ENCODE peak calls at places on chromosomes 3 and 15, in five cellular contexts. One of them, this sample, is unnamed.

GRCh38 chr3:75048650-75049049 is 434.2 kb upstream of the CNTN3 start:
- DNase-seq in HepG2: no peak
- DNase-seq in K562: no peak
- DNase-seq in GM12878: no peak
- DNase-seq in A549: no peak
- DNase-seq in this sample: no peak

GRCh38 chr15:56929389-56929788 is 10.9 kb downstream of the TCF12 start:
- DNase-seq in K562: peak
- DNase-seq in GM12878: no peak
- DNase-seq in HepG2: no peak
- DNase-seq in A549: no peak
- DNase-seq in this sample: no peak

GRCh38 chr15:35736150-35736549 is 190.2 kb upstream of the DPH6 start:
- DNase-seq in HepG2: peak
- DNase-seq in A549: no peak
- DNase-seq in K562: no peak
- DNase-seq in GM12878: no peak
- DNase-seq in this sample: no peak

GRCh38 chr3:141795311-141795710 is 32.1 kb downstream of the GRK7 start:
- DNase-seq in A549: no peak
- DNase-seq in GM12878: no peak
- DNase-seq in HepG2: no peak
- DNase-seq in K562: no peak
- DNase-seq in this sample: no peak

GRCh38 chr3:159669024-159669476 is 319.6 kb upstream of the IL12A start:
- DNase-seq in GM12878: no peak
- DNase-seq in K562: no peak
- DNase-seq in A549: peak
- DNase-seq in HepG2: no peak
- DNase-seq in this sample: no peak

GRCh38 chr15:30816430-30816829 is 87.3 kb upstream of the FAN1 start:
- DNase-seq in HepG2: no peak
- DNase-seq in A549: no peak
- DNase-seq in GM12878: no peak
- DNase-seq in K562: no peak
- DNase-seq in this sample: no peak

GRCh38 chr3:10561162-10561561 is 55.8 kb upstream of the ATP2B2 start:
- DNase-seq in GM12878: no peak
- DNase-seq in K562: no peak
- DNase-seq in HepG2: no peak
- DNase-seq in A549: no peak
- DNase-seq in this sample: peak

GRCh38 chr15:31366169-31366734 is 39.6 kb downstream of the KLF13 start:
- DNase-seq in HepG2: no peak
- DNase-seq in GM12878: no peak
- DNase-seq in K562: peak
- DNase-seq in A549: no peak
- DNase-seq in this sample: no peak

GRCh38 chr3:38598791-38599190 is 50.7 kb downstream of the SCN5A start:
- DNase-seq in HepG2: no peak
- DNase-seq in GM12878: no peak
- DNase-seq in A549: no peak
- DNase-seq in K562: no peak
- DNase-seq in this sample: no peak

GRCh38 chr3:73718326-73719110 is 93.8 kb upstream of the PDZRN3 start:
- DNase-seq in HepG2: no peak
- DNase-seq in GM12878: no peak
- DNase-seq in K562: no peak
- DNase-seq in A549: no peak
- DNase-seq in this sample: no peak

GRCh38 chr3:161067346-161067745 is 37.8 kb downstream of the B3GALNT1 start:
- DNase-seq in HepG2: no peak
- DNase-seq in A549: no peak
- DNase-seq in K562: no peak
- DNase-seq in GM12878: no peak
- DNase-seq in this sample: no peak

GRCh38 chr3:157248590-157249425 is 88.9 kb upstream of the CCNL1 start:
- DNase-seq in K562: no peak
- DNase-seq in GM12878: no peak
- DNase-seq in A549: peak
- DNase-seq in HepG2: peak
- DNase-seq in this sample: no peak

GRCh38 chr3:195892355-195893120 is 15.8 kb downstream of the TNK2 start:
- DNase-seq in K562: peak
- DNase-seq in HepG2: peak
- DNase-seq in A549: no peak
- DNase-seq in GM12878: no peak
- DNase-seq in this sample: no peak

GRCh38 chr15:38453971-38454686 is at the start of gene FAM98B:
- DNase-seq in A549: peak
- DNase-seq in HepG2: peak
- DNase-seq in K562: peak
- DNase-seq in GM12878: peak
- DNase-seq in this sample: peak

DNA sequence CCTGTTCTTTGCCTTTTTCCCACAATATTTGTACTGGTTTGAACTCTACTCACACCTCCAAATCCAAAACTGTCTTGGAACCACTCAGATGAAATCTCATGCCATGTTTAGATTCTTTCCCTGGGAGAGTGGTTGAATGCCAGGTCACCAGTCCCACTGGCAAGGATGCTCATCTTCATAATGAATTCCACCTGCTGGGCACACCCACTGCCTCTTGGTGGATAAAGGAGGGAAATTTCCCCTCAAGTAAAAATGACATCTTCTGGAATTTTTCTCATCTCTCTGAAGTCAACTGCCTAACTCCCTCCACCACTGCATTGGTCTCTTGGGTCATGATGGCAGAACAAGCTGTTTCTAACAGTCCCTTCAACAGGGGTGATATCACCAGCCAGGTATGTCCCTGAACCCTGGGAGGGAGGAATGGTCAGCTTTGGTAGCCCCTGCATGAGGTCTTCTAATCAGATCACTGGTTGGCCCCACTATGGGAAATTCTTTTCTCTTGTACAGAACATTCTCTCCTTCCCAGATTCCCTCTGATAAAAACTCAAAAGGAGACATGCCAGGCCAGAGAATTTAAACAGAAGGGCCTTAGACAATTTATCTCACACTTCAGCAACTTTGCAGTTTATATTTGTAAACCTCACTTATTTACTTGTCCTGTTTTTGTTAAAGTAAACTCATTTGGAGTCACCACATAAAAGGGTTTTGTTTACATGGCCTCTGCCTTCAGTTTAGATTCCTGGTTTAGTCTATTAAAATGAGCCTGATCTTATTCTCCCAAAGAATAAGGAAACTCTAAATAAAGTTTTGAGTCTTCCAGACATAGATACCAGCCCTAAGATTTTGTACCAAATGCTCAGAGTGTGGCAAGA is 143.4 kb downstream of the WNT5A start:
- DNase-seq in GM12878: no peak
- DNase-seq in K562: no peak
- DNase-seq in A549: no peak
- DNase-seq in HepG2: no peak
- DNase-seq in this sample: no peak
- TF ChIP-seq KDM1A in GM12878: no peak
- TF ChIP-seq KDM1A in K562: no peak
- TF ChIP-seq KDM1A in A549: no peak
- TF ChIP-seq KDM1A in HepG2: no peak
- TF ChIP-seq KDM1A in this sample: no peak

GRCh38 chr3:47852604-47853397 is 49.9 kb downstream of the DHX30 start:
- DNase-seq in K562: peak
- DNase-seq in HepG2: no peak
- DNase-seq in GM12878: no peak
- DNase-seq in A549: no peak
- DNase-seq in this sample: no peak
- TF ChIP-seq KDM1A in K562: no peak
- TF ChIP-seq KDM1A in HepG2: no peak
- TF ChIP-seq KDM1A in GM12878: no peak
- TF ChIP-seq KDM1A in A549: no peak
- TF ChIP-seq KDM1A in this sample: no peak

GRCh38 chr3:65400893-65401292 is 637.8 kb downstream of the MAGI1 start:
- DNase-seq in GM12878: no peak
- DNase-seq in A549: no peak
- DNase-seq in K562: no peak
- DNase-seq in HepG2: no peak
- DNase-seq in this sample: no peak

GRCh38 chr3:65406470-65406869 is 632.2 kb downstream of the MAGI1 start:
- DNase-seq in HepG2: peak
- DNase-seq in K562: no peak
- DNase-seq in A549: no peak
- DNase-seq in GM12878: no peak
- DNase-seq in this sample: no peak

GRCh38 chr3:65398953-65399352 is 639.8 kb downstream of the MAGI1 start:
- DNase-seq in GM12878: no peak
- DNase-seq in A549: no peak
- DNase-seq in HepG2: no peak
- DNase-seq in K562: no peak
- DNase-seq in this sample: no peak

GRCh38 chr3:65401359-65401810 is 637.3 kb downstream of the MAGI1 start:
- DNase-seq in HepG2: no peak
- DNase-seq in K562: no peak
- DNase-seq in A549: no peak
- DNase-seq in GM12878: no peak
- DNase-seq in this sample: no peak

GRCh38 chr3:65402597-65402996 is 636.1 kb downstream of the MAGI1 start:
- DNase-seq in HepG2: no peak
- DNase-seq in A549: no peak
- DNase-seq in GM12878: no peak
- DNase-seq in K562: no peak
- DNase-seq in this sample: no peak
- TF ChIP-seq KDM1A in HepG2: no peak
- TF ChIP-seq KDM1A in A549: no peak
- TF ChIP-seq KDM1A in GM12878: no peak
- TF ChIP-seq KDM1A in K562: no peak
- TF ChIP-seq KDM1A in this sample: no peak

GRCh38 chr3:120144267-120144666 is 50.0 kb upstream of the GSK3B start:
- DNase-seq in A549: no peak
- DNase-seq in HepG2: peak
- DNase-seq in K562: no peak
- DNase-seq in GM12878: no peak
- DNase-seq in this sample: no peak
- TF ChIP-seq KDM1A in A549: no peak
- TF ChIP-seq KDM1A in HepG2: no peak
- TF ChIP-seq KDM1A in K562: no peak
- TF ChIP-seq KDM1A in GM12878: no peak
- TF ChIP-seq KDM1A in this sample: no peak

GRCh38 chr3:123140591-123140990 is 61.2 kb upstream of the SEC22A start:
- DNase-seq in HepG2: no peak
- DNase-seq in K562: no peak
- DNase-seq in GM12878: no peak
- DNase-seq in A549: no peak
- DNase-seq in this sample: no peak

GRCh38 chr3:123141276-123141675 is 60.5 kb upstream of the SEC22A start:
- DNase-seq in A549: no peak
- DNase-seq in GM12878: no peak
- DNase-seq in K562: no peak
- DNase-seq in HepG2: no peak
- DNase-seq in this sample: no peak

GRCh38 chr3:123147754-123148535 is 53.8 kb upstream of the SEC22A start:
- DNase-seq in A549: no peak
- DNase-seq in K562: no peak
- DNase-seq in GM12878: no peak
- DNase-seq in HepG2: no peak
- DNase-seq in this sample: no peak

GRCh38 chr3:123138819-123139517 is 62.8 kb upstream of the SEC22A start:
- DNase-seq in GM12878: no peak
- DNase-seq in HepG2: no peak
- DNase-seq in K562: no peak
- DNase-seq in A549: no peak
- DNase-seq in this sample: no peak

DNA sequence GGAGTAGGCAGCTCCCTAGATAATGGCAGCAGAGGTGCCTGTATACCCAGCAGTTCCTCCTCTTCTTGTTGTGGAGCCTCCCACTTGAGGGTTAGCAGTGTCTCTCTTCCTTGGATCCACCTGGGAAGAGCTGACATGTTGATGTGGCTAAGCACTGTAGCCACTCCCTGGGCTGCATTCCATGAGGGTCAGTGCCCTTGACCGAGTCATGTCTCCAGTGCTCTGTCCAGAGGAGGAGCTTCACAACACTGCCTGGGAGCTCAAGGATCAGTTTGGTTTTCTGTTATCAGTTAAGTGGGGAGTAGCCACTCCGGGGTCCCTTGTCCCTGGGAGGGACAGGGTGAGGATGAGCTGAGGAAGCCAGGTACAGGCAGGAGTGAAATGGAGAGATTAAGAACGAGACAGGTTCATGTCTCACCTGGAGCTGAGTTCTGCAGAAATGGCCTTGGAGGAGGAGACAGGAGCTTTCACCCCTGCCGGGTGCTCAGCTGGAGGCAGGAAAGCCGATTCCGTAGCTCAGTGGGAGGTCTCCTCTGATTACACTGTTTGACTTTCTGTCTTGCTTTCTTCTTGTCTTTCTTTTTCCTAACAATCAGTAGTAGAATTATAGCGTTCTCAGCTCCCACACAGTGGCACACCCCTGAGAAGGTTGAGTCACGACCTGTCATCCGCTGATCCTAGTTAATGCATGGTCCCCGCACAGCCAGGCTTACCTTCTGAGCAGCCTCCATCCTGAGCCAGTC is 57.9 kb upstream of the SEC22A start:
- DNase-seq in GM12878: no peak
- DNase-seq in HepG2: peak
- DNase-seq in K562: no peak
- DNase-seq in A549: no peak
- DNase-seq in this sample: no peak
- TF ChIP-seq KDM1A in GM12878: no peak
- TF ChIP-seq KDM1A in HepG2: no peak
- TF ChIP-seq KDM1A in K562: no peak
- TF ChIP-seq KDM1A in A549: no peak
- TF ChIP-seq KDM1A in this sample: no peak

This sample was measured in H1.